ENCODE peak calls at places on chromosomes 11 and 22, in ten cellular contexts. V is AG09309, K is BE2C, B is RWPE2, I is fibroblast of pulmonary artery, S is AG04449, R is cardiac fibroblast, O is fibroblast of the aortic adventitia, A is psoas muscle, Y is bronchial epithelial cell. U is an unnamed sample.

GRCh38 chr11:125287467-125288232 is 123.1 kb downstream of the PKNOX2 start:
- DNase-seq in Y (no peak), I (peak; percentile 63), K (no peak), R (peak; percentile 16), B (no peak), A (no peak), O (peak; percentile 43), S (no peak), V (no peak), U (no peak)

GRCh38 chr11:43574949-43575915 is 105.3 kb upstream of the HSD17B12 start:
- DNase-seq in O (peak; percentile 57), S (peak; percentile 9), V (no peak), K (peak; percentile 78), R (peak; percentile 44), B (no peak), I (peak; percentile 68), A (no peak), Y (no peak), U (no peak)

GRCh38 chr11:12167098-12167999 is 57.0 kb downstream of the MICAL2 start:
- DNase-seq in Y (peak; percentile 98), A (no peak), K (no peak), V (no peak), R (peak; percentile 97), S (peak; percentile 79), O (peak; percentile 87), B (no peak), I (peak; percentile 90), U (no peak)

GRCh38 chr11:559712-560304 is 730 bp downstream of the LMNTD2 start:
- DNase-seq in K (no peak), R (no peak), B (no peak), S (no peak), V (no peak), A (no peak), Y (no peak), I (no peak), O (no peak), U (no peak)

GRCh38 chr22:29784451-29785361 is 17.5 kb downstream of the UQCR10 start:
- DNase-seq in Y (no peak), S (no peak), R (peak; percentile 10), V (no peak), I (peak; percentile 48), O (peak; percentile 76), B (no peak), A (no peak), K (no peak), U (no peak)

GRCh38 chr11:2194877-2195755 is 23.5 kb upstream of the TH start:
- DNase-seq in K (peak; percentile 72), S (no peak), A (no peak), Y (no peak), I (peak; percentile 26), O (peak; percentile 15), R (peak; percentile 32), V (no peak), B (no peak), U (no peak)

GRCh38 chr22:21942407-21942895 is 10.2 kb downstream of the PPM1F start:
- DNase-seq in V (peak; percentile 40), A (peak; percentile 92), O (peak; percentile 92), Y (peak; percentile 83), I (peak; percentile 89), B (no peak), R (peak; percentile 93), K (no peak), S (no peak), U (no peak)

GRCh38 chr22:25518000-25518663 is 46.3 kb upstream of the GRK3 start:
- DNase-seq in K (no peak), I (no peak), V (no peak), O (no peak), A (no peak), B (no peak), S (no peak), R (no peak), Y (no peak), U (no peak)

DNA sequence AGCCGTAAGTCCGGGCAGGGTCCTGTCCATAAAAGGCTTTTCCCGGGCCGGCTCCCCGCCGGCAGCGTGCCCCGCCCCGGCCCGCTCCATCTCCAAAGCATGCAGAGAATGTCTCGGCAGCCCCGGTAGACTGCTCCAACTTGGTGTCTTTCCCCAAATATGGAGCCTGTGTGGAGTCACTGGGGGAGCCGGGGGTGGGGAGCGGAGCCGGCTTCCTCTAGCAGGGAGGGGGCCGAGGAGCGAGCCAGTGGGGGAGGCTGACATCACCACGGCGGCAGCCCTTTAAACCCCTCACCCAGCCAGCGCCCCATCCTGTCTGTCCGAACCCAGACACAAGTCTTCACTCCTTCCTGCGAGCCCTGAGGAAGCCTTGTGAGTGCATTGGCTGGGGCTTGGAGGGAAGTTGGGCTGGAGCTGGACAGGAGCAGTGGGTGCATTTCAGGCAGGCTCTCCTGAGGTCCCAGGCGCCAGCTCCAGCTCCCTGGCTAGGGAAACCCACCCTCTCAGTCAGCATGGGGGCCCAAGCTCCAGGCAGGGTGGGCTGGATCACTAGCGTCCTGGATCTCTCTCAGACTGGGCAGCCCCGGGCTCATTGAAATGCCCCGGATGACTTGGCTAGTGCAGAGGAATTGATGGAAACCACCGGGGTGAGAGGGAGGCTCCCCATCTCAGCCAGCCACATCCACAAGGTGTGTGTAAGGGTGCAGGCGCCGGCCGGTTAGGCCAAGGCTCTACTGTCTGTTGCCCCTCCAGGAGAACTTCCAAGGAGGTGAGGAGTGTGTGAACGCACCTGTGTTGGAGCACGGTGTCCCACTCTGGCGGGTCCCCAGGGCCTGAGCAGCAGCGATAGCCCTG is at the start of gene TAGLN:
- DNase-seq in B (peak; percentile 82), S (peak; percentile 87), A (peak; percentile 85), R (peak; percentile 96), I (peak; percentile 95), K (no peak), O (peak; percentile 92), Y (peak; percentile 74), V (peak; percentile 78), U (no peak)
- H3K4me3 ChIP-seq in B (peak within 1 kb of the TSS; percentile 8), S (peak within 1 kb of the TSS; percentile 99), A (peak within 1 kb of the TSS; percentile 58), R (peak within 1 kb of the TSS; percentile 64), I (peak within 1 kb of the TSS; percentile 67), K (no peak within 1 kb of the TSS), O (peak within 1 kb of the TSS; percentile 72), Y (peak within 1 kb of the TSS; percentile 19), V (peak within 1 kb of the TSS; percentile 63), U (no peak within 1 kb of the TSS)

GRCh38 chr11:94639901-94640721 is 72.9 kb downstream of the PIWIL4 start:
- DNase-seq in S (no peak), K (no peak), I (no peak), O (no peak), Y (no peak), V (no peak), R (no peak), B (no peak), A (peak; percentile 53), U (no peak)

GRCh38 chr11:94636388-94636787 is 69.2 kb downstream of the PIWIL4 start:
- DNase-seq in B (no peak), S (no peak), V (no peak), I (no peak), Y (no peak), K (no peak), O (no peak), R (no peak), A (no peak), U (no peak)

GRCh38 chr11:94641167-94641761 is 74.1 kb downstream of the PIWIL4 start:
- DNase-seq in S (no peak), Y (no peak), I (peak; percentile 32), R (no peak), A (peak; percentile 60), K (no peak), O (peak; percentile 19), V (no peak), B (no peak), U (no peak)

GRCh38 chr11:94638278-94638901 is 71.2 kb downstream of the PIWIL4 start:
- DNase-seq in I (no peak), V (no peak), Y (no peak), A (no peak), S (no peak), B (no peak), O (no peak), R (peak; percentile 6), K (no peak), U (no peak)

DNA sequence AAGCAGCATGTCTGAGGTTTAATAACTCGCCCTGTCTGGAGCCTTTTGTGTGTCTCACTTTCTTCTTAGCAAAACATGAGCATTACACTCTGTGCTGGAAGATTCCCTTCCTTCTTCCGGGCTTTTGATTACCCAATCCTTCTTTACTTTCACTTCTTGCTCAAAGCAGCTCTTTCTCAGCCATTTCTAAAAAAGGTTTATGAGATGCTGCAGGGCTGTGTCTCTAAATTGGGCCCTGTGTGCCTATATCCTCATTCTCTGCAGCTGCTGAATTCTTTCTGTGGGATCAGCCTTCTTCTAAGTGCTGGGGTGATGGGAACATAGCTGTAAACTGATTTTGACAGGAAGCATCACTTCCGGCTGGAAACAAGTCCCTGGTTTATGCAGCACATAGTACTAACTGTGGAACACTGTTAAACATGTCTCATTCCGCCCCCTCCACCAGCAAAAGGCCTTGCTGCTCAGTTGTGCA is 71.8 kb downstream of the PIWIL4 start:
- DNase-seq in O (peak; percentile 61), B (no peak), A (no peak), K (no peak), R (peak; percentile 68), I (peak; percentile 56), V (peak; percentile 35), Y (peak; percentile 39), S (peak; percentile 21), U (no peak)
- TF ChIP-seq CTCF in O (no peak), B (no peak), A (no peak), K (no peak), R (no peak), I (no peak), V (no peak), Y (no peak), S (no peak), U (no peak)

GRCh38 chr22:37824674-37825641 is 1.8 kb downstream of the GALR3 start:
- DNase-seq in I (no peak), K (no peak), Y (no peak), S (no peak), R (no peak), A (no peak), B (no peak), O (peak; percentile 9), V (no peak), U (no peak)
- H3K4me3 ChIP-seq in I (no peak overlapping the region), K (no peak overlapping the region), Y (peak overlapping the region; percentile 22), S (peak overlapping the region; percentile 46), R (peak overlapping the region; percentile 5), A (peak overlapping the region; percentile 59), B (no peak overlapping the region), O (peak overlapping the region; percentile 33), V (peak overlapping the region; percentile 23), U (peak overlapping the region; percentile 51)

GRCh38 chr22:43851058-43851978 is 11.0 kb downstream of the SULT4A1 start:
- DNase-seq in K (no peak), B (no peak), Y (no peak), O (no peak), R (no peak), S (no peak), A (peak; percentile 21), I (no peak), V (no peak), U (no peak)

GRCh38 chr22:43854151-43854785 is 8.0 kb downstream of the SULT4A1 start:
- DNase-seq in I (no peak), V (no peak), R (no peak), Y (no peak), B (no peak), A (peak; percentile 24), S (no peak), K (no peak), O (no peak), U (no peak)

GRCh38 chr22:43851979-43852307 is 10.4 kb downstream of the SULT4A1 start:
- DNase-seq in I (no peak), A (no peak), S (no peak), R (no peak), B (no peak), V (no peak), Y (no peak), K (no peak), O (no peak), U (no peak)

GRCh38 chr22:43853328-43853931 is 8.9 kb downstream of the SULT4A1 start:
- DNase-seq in K (no peak), S (no peak), R (no peak), O (no peak), A (peak; percentile 50), V (no peak), B (no peak), Y (no peak), I (no peak), U (no peak)

DNA sequence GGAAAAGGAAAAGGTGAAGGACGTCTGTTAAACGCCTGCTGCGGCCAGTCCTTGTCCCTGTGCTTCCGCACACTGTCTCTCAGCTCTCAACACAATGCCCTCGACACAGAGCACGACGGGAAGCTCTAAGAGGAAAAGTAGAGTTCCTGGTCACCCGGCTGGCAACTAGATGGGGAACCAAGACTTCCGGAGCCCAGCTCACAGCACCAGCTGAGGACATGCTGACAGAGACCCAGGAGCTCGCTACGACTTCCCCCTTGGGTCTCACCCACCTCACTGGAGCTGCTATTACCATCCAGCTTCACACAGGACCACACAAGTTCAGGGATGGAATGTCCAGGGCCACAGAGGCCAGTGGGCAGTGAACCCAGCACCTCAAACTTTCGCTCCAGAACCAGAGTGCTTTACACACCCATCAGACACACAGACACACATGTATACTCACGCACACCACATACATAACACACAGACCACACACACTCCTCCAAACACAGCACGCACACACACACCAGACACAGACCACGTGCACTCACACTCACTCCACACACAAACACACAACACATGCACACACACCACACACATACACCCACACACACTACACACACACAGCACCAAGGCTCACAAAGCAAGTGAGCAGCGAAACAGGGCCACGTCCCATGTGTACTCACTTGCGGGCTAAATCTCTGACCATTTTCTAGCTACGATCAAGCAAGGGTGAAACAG is 9.5 kb downstream of the SULT4A1 start:
- DNase-seq in S (no peak), V (no peak), K (no peak), I (no peak), R (no peak), B (no peak), O (no peak), Y (no peak), A (peak; percentile 52), U (no peak)
- TF ChIP-seq CTCF in S (no peak), V (no peak), K (no peak), I (no peak), R (no peak), B (no peak), O (no peak), Y (no peak), A (no peak), U (no peak)